ENCODE peak calls at places on chromosomes 6 and 20, in nine cellular contexts. H, M, C, K, J, W, D, Q and A are unnamed samples.

GRCh38 chr6:147508073-147508870 is at the start of gene SAMD5:
- DNase-seq in H (no peak), M (peak; percentile 82), C (peak; percentile 4), K (peak; percentile 29), J (peak; percentile 92), W (peak; percentile 65), D (peak; percentile 74), Q (peak; percentile 89), A (no peak)

GRCh38 chr6:32046450-32047083 is 8.4 kb downstream of the CYP21A2 start:
- DNase-seq in H (no peak), M (no peak), C (peak; percentile 31), K (no peak), J (peak; percentile 75), W (no peak), D (no peak), Q (peak; percentile 52), A (peak; percentile 12)

GRCh38 chr20:32484221-32485125 is 100.7 kb downstream of the NOL4L start:
- DNase-seq in H (no peak), M (peak; percentile 62), C (no peak), K (no peak), J (peak; percentile 90), W (peak; percentile 50), D (peak; percentile 59), Q (no peak), A (no peak)

GRCh38 chr20:45358282-45359068 is 4.5 kb upstream of the SYS1 start:
- DNase-seq in H (peak; percentile 81), M (peak; percentile 89), C (peak; percentile 64), K (no peak), J (no peak), W (peak; percentile 58), D (peak; percentile 73), Q (no peak), A (no peak)

GRCh38 chr20:48189177-48189576 is 403.9 kb upstream of the SULF2 start:
- DNase-seq in H (no peak), M (peak; percentile 5), C (peak; percentile 63), K (no peak), J (no peak), W (no peak), D (no peak), Q (no peak), A (no peak)

GRCh38 chr20:22354647-22355046 is 229.7 kb downstream of the FOXA2 start:
- DNase-seq in H (no peak), M (no peak), C (no peak), K (no peak), J (no peak), W (no peak), D (no peak), Q (no peak), A (no peak)

GRCh38 chr6:16973545-16974386 is 128.1 kb upstream of the STMND1 start:
- DNase-seq in H (no peak), M (no peak), C (no peak), K (no peak), J (no peak), W (no peak), D (no peak), Q (no peak), A (no peak)

GRCh38 chr20:5001174-5002076 is at the start of gene SLC23A2:
- DNase-seq in H (no peak), M (peak; percentile 17), C (no peak), K (no peak), J (peak; percentile 92), W (peak; percentile 61), D (peak; percentile 51), Q (peak; percentile 81), A (no peak)

GRCh38 chr6:50145125-50145524 is 95.4 kb upstream of the DEFB112 start:
- DNase-seq in H (no peak), M (no peak), C (peak; percentile 11), K (no peak), J (no peak), W (no peak), D (no peak), Q (peak; percentile 14), A (no peak)

GRCh38 chr6:154928325-154928922 is 66.7 kb upstream of the TIAM2 start:
- DNase-seq in H (no peak), M (peak; percentile 76), C (peak; percentile 73), K (no peak), J (no peak), W (peak; percentile 59), D (peak; percentile 58), Q (peak; percentile 76), A (peak; percentile 50)

DNA sequence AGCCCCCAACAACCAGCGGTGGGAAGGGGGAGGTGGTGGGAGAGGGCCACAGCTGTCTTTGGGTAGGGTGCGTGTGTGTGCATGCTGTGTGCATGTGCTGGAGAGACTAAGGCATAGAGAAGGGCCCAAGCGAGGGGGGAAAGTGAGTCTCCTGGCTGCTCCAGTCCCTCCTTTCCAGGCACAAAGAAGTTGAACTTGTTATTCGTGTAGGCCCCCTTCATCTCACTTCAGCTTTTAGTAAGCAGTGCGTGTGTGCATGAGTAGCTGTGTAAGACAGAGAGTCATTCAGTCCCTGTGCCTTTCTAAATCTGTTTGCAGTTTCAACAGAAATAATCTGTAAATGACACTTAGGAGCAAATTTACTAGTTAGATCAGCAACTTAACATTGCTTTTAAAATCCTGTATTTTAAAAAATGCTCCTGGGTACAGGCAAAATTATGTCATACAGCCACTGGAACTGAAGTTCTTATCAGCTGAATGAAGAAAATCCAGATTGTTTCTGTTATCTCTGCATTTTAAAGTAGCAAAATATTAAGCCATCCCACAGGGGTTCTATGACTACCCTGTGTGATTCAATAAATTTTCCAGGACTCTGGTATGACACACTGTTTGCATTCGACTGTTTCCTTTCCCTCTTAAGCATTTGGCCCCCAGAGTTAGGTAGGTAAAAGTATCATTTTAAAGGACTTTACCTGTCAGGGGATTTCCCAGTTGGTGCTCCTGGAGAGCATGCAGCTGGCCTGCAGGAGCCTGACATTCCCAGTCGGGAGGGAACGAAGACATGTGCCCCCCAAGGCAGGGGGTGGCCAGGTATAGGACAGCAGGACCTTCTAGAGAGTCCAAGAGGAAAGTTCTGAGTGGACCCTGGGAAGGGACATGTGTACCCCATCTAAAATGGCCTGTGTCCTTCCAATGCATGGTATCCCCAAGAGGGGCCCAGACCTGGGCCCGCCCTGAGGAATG is 39.0 kb downstream of the MTRES1 start:
- DNase-seq in H (no peak), M (no peak), C (no peak), K (no peak), J (no peak), W (no peak), D (no peak), Q (no peak), A (no peak)
- H3K4me3 ChIP-seq in H (no peak overlapping the region), M (no peak overlapping the region), C (no peak overlapping the region), K (no peak overlapping the region), J (no peak overlapping the region), W (no peak overlapping the region), D (no peak overlapping the region), Q (no peak overlapping the region), A (no peak overlapping the region)

DNA sequence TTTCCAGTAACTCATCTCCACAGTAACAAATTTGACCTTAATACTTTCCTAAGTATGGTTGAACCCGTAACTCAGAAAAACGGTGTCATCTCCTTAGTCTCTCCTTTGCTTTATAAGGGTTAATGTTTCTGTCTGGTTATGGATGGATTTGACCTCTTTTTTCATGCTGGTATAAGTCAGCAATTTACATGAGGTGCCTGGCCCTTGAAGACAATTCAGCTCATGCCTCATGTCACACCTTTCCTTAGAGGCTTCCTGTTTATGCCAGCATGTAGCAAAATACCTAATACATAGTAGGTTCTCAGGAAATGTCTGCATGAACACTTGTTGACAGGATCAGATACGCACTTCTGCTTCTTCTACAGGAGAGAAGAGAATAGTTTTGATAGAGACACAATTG is 37.7 kb upstream of the C20orf144 start:
- DNase-seq in H (no peak), M (no peak), C (no peak), K (no peak), J (no peak), W (no peak), D (no peak), Q (no peak), A (no peak)
- TF ChIP-seq POLR2AphosphoS5 in H (no peak), M (no peak), C (no peak), K (no peak), J (no peak), W (no peak), D (no peak), Q (no peak), A (no peak)

GRCh38 chr6:130259557-130259956 is 36.8 kb upstream of the SAMD3 start:
- DNase-seq in H (no peak), M (no peak), C (no peak), K (no peak), J (no peak), W (no peak), D (no peak), Q (no peak), A (no peak)

GRCh38 chr6:130259140-130259539 is 36.4 kb upstream of the SAMD3 start:
- DNase-seq in H (no peak), M (no peak), C (no peak), K (no peak), J (no peak), W (no peak), D (no peak), Q (no peak), A (no peak)

GRCh38 chr6:130262008-130262407 is 39.3 kb upstream of the SAMD3 start:
- DNase-seq in H (no peak), M (no peak), C (no peak), K (no peak), J (no peak), W (no peak), D (no peak), Q (no peak), A (no peak)
- H3K4me3 ChIP-seq in H (no peak overlapping the region), M (no peak overlapping the region), C (no peak overlapping the region), K (no peak overlapping the region), J (no peak overlapping the region), W (no peak overlapping the region), D (no peak overlapping the region), Q (no peak overlapping the region), A (no peak overlapping the region)

GRCh38 chr20:2470432-2471193 is at the start of gene SNRPB:
- DNase-seq in H (peak; percentile 97), M (peak; percentile 98), C (peak; percentile 99), K (peak; percentile 96), J (peak; percentile 93), W (peak; percentile 98), D (peak; percentile 98), Q (peak; percentile 87), A (peak; percentile 97)

GRCh38 chr20:2465100-2465499 is 5.5 kb downstream of the SNRPB start:
- DNase-seq in H (no peak), M (no peak), C (no peak), K (no peak), J (no peak), W (no peak), D (no peak), Q (no peak), A (no peak)

GRCh38 chr20:2470051-2470431 is 548 bp downstream of the SNRPB start:
- DNase-seq in H (no peak), M (peak; percentile 60), C (peak; percentile 65), K (no peak), J (no peak), W (no peak), D (peak; percentile 46), Q (peak; percentile 45), A (no peak)

GRCh38 chr20:2468581-2469407 is 1.8 kb downstream of the SNRPB start:
- DNase-seq in H (no peak), M (no peak), C (no peak), K (no peak), J (no peak), W (no peak), D (no peak), Q (no peak), A (no peak)

DNA sequence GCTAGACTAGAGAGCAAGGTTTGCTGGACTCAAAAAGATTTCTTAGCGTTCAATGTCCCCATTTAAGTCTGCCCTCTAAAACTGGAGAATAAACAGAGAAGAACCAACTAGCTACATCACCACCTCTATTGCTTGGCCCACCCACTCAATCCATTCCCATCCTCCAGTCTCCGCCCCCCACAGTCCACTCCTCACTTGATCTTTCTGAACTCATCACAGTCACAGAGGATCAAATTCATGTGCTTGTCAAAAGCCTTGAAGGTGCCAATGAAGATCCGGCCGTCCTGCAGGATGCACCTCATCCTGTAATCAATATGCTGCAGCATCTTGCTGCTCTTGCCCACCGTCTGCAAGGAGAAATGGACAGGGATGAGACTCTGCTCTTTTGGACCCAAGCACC is 3.2 kb downstream of the SNRPB start:
- DNase-seq in H (no peak), M (no peak), C (no peak), K (no peak), J (no peak), W (no peak), D (no peak), Q (no peak), A (no peak)
- TF ChIP-seq POLR2AphosphoS5 in H (no peak), M (no peak), C (no peak), K (peak; percentile 69), J (no peak), W (no peak), D (no peak), Q (no peak), A (no peak)